ENCODE peak calls at places on chromosomes 16 and 17, in nine cellular contexts. K is GM23338, O is left cardiac atrium, X is GM04503, B is HEK293T, U is ELR, J is gastrocnemius medialis, Z is iris pigment epithelial cell, Y is AG10803. F is an unnamed sample.

GRCh38 chr17:67863624-67864247 is 38.4 kb downstream of the BPTF start:
- DNase-seq in U (no peak), Z (no peak), O (no peak), K (no peak), B (no peak), J (no peak), X (no peak), Y (no peak), F (no peak)

GRCh38 chr17:12128946-12129345 is 108.3 kb downstream of the MAP2K4 start:
- DNase-seq in Z (no peak), O (no peak), J (no peak), U (no peak), Y (no peak), B (no peak), X (no peak), K (no peak), F (no peak)

GRCh38 chr16:10949424-10949970 is 5.1 kb downstream of the CLEC16A start:
- DNase-seq in O (no peak), Z (no peak), U (peak), K (peak), J (no peak), X (no peak), B (no peak), Y (peak), F (no peak)

GRCh38 chr17:39739020-39739884 is 1.5 kb downstream of the GRB7 start:
- DNase-seq in O (no peak), J (no peak), B (no peak), U (peak), Y (peak), Z (peak), K (peak), X (no peak), F (peak)

GRCh38 chr16:30609002-30609927 is 924 bp downstream of the ZNF689 start:
- DNase-seq in K (peak), O (peak), Z (peak), Y (peak), X (no peak), U (peak), B (peak), J (peak), F (peak)

GRCh38 chr17:60249517-60249826 is 99.7 kb downstream of the CA4 start:
- DNase-seq in J (no peak), X (no peak), Z (peak), K (no peak), Y (no peak), O (no peak), U (no peak), B (no peak), F (no peak)

GRCh38 chr16:57137566-57138273 is 45.3 kb downstream of the CPNE2 start:
- DNase-seq in U (no peak), O (no peak), X (no peak), Z (no peak), K (no peak), J (no peak), Y (no peak), B (no peak), F (no peak)

GRCh38 chr16:676565-677297 is 1.3 kb downstream of the RHBDL1 start:
- DNase-seq in K (peak), Z (no peak), Y (no peak), U (no peak), B (no peak), J (no peak), X (no peak), O (no peak), F (peak)

GRCh38 chr16:66293932-66294331 is 72.6 kb upstream of the CDH5 start:
- DNase-seq in U (no peak), O (no peak), J (no peak), B (no peak), K (no peak), Y (no peak), Z (no peak), X (no peak), F (no peak)

GRCh38 chr16:11224096-11224893 is 31.7 kb downstream of the SOCS1 start:
- DNase-seq in U (no peak), Z (no peak), Y (no peak), X (no peak), J (peak), B (no peak), O (peak), K (peak), F (peak)

GRCh38 chr17:13031718-13032350 is 14.0 kb upstream of the ELAC2 start:
- DNase-seq in X (no peak), O (peak), K (peak), B (peak), Z (peak), J (peak), Y (peak), U (peak), F (peak)

GRCh38 chr17:40091691-40092397 is 8.5 kb downstream of the NR1D1 start:
- DNase-seq in X (no peak), K (peak), J (peak), Z (no peak), O (no peak), Y (no peak), B (no peak), U (no peak), F (no peak)

GRCh38 chr17:39194089-39194984 is 3.1 kb downstream of the CACNB1 start:
- DNase-seq in B (peak), Z (peak), K (peak), O (peak), J (peak), U (peak), X (no peak), Y (peak), F (no peak)

GRCh38 chr17:7204828-7205461 is 14.7 kb downstream of the DLG4 start:
- DNase-seq in B (peak), X (no peak), U (peak), Y (peak), J (peak), Z (peak), K (peak), O (peak), F (peak)

GRCh38 chr16:75044800-75045361 is 46.1 kb downstream of the ZNRF1 start:
- DNase-seq in Z (peak), U (no peak), B (no peak), O (peak), X (peak), J (peak), K (no peak), Y (peak), F (no peak)

GRCh38 chr16:75226550-75227360 is 8.0 kb downstream of the CTRB1 start:
- DNase-seq in X (no peak), B (no peak), Y (no peak), J (no peak), O (peak), Z (no peak), U (no peak), K (peak), F (no peak)

GRCh38 chr16:25027281-25027680 is 12.1 kb upstream of the ARHGAP17 start:
- DNase-seq in X (no peak), O (no peak), Z (no peak), K (no peak), U (no peak), J (no peak), B (no peak), Y (no peak), F (no peak)

GRCh38 chr17:65850486-65850885 is 289.0 kb upstream of the AXIN2 start:
- DNase-seq in O (no peak), Z (peak), Y (peak), X (peak), B (no peak), U (peak), J (no peak), K (no peak), F (no peak)

GRCh38 chr17:65559802-65560627 is 1.4 kb downstream of the AXIN2 start:
- DNase-seq in Y (no peak), U (peak), X (no peak), J (peak), O (peak), B (peak), Z (no peak), K (peak), F (peak)

GRCh38 chr16:89696598-89697128 is 4.8 kb downstream of the SPATA2L start:
- DNase-seq in O (peak), U (no peak), Z (no peak), J (peak), X (no peak), B (no peak), Y (no peak), K (no peak), F (no peak)

GRCh38 chr17:9729034-9729650 is 62.2 kb downstream of the DHRS7C start:
- DNase-seq in B (peak), O (no peak), X (peak), U (peak), Y (peak), J (no peak), Z (peak), K (peak), F (no peak)

GRCh38 chr17:38354466-38354865 is 2.8 kb downstream of the SOCS7 start:
- DNase-seq in J (no peak), O (no peak), U (no peak), Z (no peak), Y (no peak), K (no peak), B (no peak), X (no peak), F (no peak)

GRCh38 chr17:6599364-6599763 is 41.1 kb downstream of the KIAA0753 start:
- DNase-seq in B (no peak), Y (no peak), U (no peak), O (no peak), Z (peak), X (no peak), K (no peak), J (no peak), F (no peak)

GRCh38 chr17:5585814-5586558 is 1.7 kb upstream of the NLRP1 start:
- DNase-seq in O (no peak), Z (peak), X (no peak), B (peak), Y (peak), J (no peak), U (peak), K (peak), F (no peak)

GRCh38 chr17:45231481-45232116 is 9.9 kb downstream of the FMNL1 start:
- DNase-seq in O (no peak), Z (no peak), B (peak), J (no peak), Y (no peak), U (peak), X (no peak), K (peak), F (peak)

GRCh38 chr16:28826141-28826540 is 3.3 kb downstream of the ATXN2L start:
- DNase-seq in Z (peak), U (peak), X (no peak), K (no peak), B (no peak), O (no peak), Y (no peak), J (no peak), F (no peak)

GRCh38 chr16:1163567-1164055 is 10.7 kb downstream of the CACNA1H start:
- DNase-seq in O (no peak), X (no peak), K (no peak), B (no peak), U (peak), J (no peak), Z (peak), Y (no peak), F (no peak)

F was measured in stomach.